ENCODE peak calls at places on chromosome 2, in seven cellular contexts. One of them, this sample, is unnamed.

GRCh38 chr2:68737717-68738116 is 3.1 kb downstream of the ARHGAP25 start:
- DNase-seq in body of pancreas: no peak
- DNase-seq in left lung: no peak
- DNase-seq in right atrium auricular region: peak
- DNase-seq in SJSA1: no peak
- DNase-seq in upper lobe of right lung: no peak
- DNase-seq in CD4-positive, CD25-positive, alpha-beta regulatory T cell: peak
- DNase-seq in this sample: no peak

GRCh38 chr2:6772366-6772710 is 93.4 kb downstream of the CMPK2 start:
- DNase-seq in upper lobe of right lung: no peak
- DNase-seq in body of pancreas: no peak
- DNase-seq in left lung: no peak
- DNase-seq in CD4-positive, CD25-positive, alpha-beta regulatory T cell: no peak
- DNase-seq in SJSA1: no peak
- DNase-seq in right atrium auricular region: no peak
- DNase-seq in this sample: no peak

GRCh38 chr2:108855194-108855593 is 68.6 kb downstream of the CCDC138 start:
- DNase-seq in left lung: no peak
- DNase-seq in right atrium auricular region: no peak
- DNase-seq in upper lobe of right lung: no peak
- DNase-seq in body of pancreas: no peak
- DNase-seq in SJSA1: no peak
- DNase-seq in CD4-positive, CD25-positive, alpha-beta regulatory T cell: peak
- DNase-seq in this sample: no peak

GRCh38 chr2:217956895-217957457 is 45.8 kb downstream of the TNS1 start:
- DNase-seq in SJSA1: no peak
- DNase-seq in CD4-positive, CD25-positive, alpha-beta regulatory T cell: no peak
- DNase-seq in left lung: no peak
- DNase-seq in right atrium auricular region: no peak
- DNase-seq in body of pancreas: no peak
- DNase-seq in upper lobe of right lung: peak
- DNase-seq in this sample: peak

GRCh38 chr2:96201338-96201737 is 7.3 kb downstream of the STARD7 start:
- DNase-seq in SJSA1: no peak
- DNase-seq in body of pancreas: peak
- DNase-seq in CD4-positive, CD25-positive, alpha-beta regulatory T cell: no peak
- DNase-seq in left lung: no peak
- DNase-seq in right atrium auricular region: no peak
- DNase-seq in upper lobe of right lung: no peak
- DNase-seq in this sample: no peak

GRCh38 chr2:55721601-55722215 is 28.1 kb upstream of the PNPT1 start:
- DNase-seq in upper lobe of right lung: no peak
- DNase-seq in right atrium auricular region: no peak
- DNase-seq in SJSA1: no peak
- DNase-seq in body of pancreas: no peak
- DNase-seq in CD4-positive, CD25-positive, alpha-beta regulatory T cell: no peak
- DNase-seq in left lung: no peak
- DNase-seq in this sample: no peak

GRCh38 chr2:27118525-27119329 is at the start of gene CGREF1:
- DNase-seq in left lung: peak
- DNase-seq in upper lobe of right lung: no peak
- DNase-seq in CD4-positive, CD25-positive, alpha-beta regulatory T cell: peak
- DNase-seq in SJSA1: no peak
- DNase-seq in right atrium auricular region: no peak
- DNase-seq in body of pancreas: no peak
- DNase-seq in this sample: no peak

GRCh38 chr2:31246184-31246852 is 12.4 kb downstream of the EHD3 start:
- DNase-seq in left lung: no peak
- DNase-seq in CD4-positive, CD25-positive, alpha-beta regulatory T cell: no peak
- DNase-seq in body of pancreas: no peak
- DNase-seq in upper lobe of right lung: no peak
- DNase-seq in SJSA1: no peak
- DNase-seq in right atrium auricular region: no peak
- DNase-seq in this sample: no peak

GRCh38 chr2:73112026-73112912 is 479 bp downstream of the RAB11FIP5 start:
- DNase-seq in left lung: peak
- DNase-seq in body of pancreas: peak
- DNase-seq in right atrium auricular region: no peak
- DNase-seq in upper lobe of right lung: peak
- DNase-seq in SJSA1: peak
- DNase-seq in CD4-positive, CD25-positive, alpha-beta regulatory T cell: peak
- DNase-seq in this sample: no peak

GRCh38 chr2:224945134-224945533 is 97.1 kb downstream of the DOCK10 start:
- DNase-seq in left lung: no peak
- DNase-seq in body of pancreas: no peak
- DNase-seq in CD4-positive, CD25-positive, alpha-beta regulatory T cell: no peak
- DNase-seq in upper lobe of right lung: no peak
- DNase-seq in right atrium auricular region: no peak
- DNase-seq in SJSA1: no peak
- DNase-seq in this sample: no peak

GRCh38 chr2:2188344-2189111 is 142.5 kb downstream of the MYT1L start:
- DNase-seq in right atrium auricular region: no peak
- DNase-seq in left lung: no peak
- DNase-seq in CD4-positive, CD25-positive, alpha-beta regulatory T cell: no peak
- DNase-seq in SJSA1: no peak
- DNase-seq in body of pancreas: no peak
- DNase-seq in upper lobe of right lung: no peak
- DNase-seq in this sample: no peak

GRCh38 chr2:203830294-203831055 is 37.1 kb upstream of the CTLA4 start:
- DNase-seq in body of pancreas: no peak
- DNase-seq in SJSA1: no peak
- DNase-seq in left lung: no peak
- DNase-seq in upper lobe of right lung: no peak
- DNase-seq in right atrium auricular region: no peak
- DNase-seq in CD4-positive, CD25-positive, alpha-beta regulatory T cell: peak
- DNase-seq in this sample: no peak

GRCh38 chr2:102455061-102455670 is 17.9 kb upstream of the SLC9A4 start:
- DNase-seq in SJSA1: no peak
- DNase-seq in upper lobe of right lung: no peak
- DNase-seq in body of pancreas: no peak
- DNase-seq in left lung: no peak
- DNase-seq in right atrium auricular region: no peak
- DNase-seq in CD4-positive, CD25-positive, alpha-beta regulatory T cell: no peak
- DNase-seq in this sample: no peak

GRCh38 chr2:72115361-72116080 is 32.1 kb downstream of the CYP26B1 start:
- DNase-seq in right atrium auricular region: peak
- DNase-seq in CD4-positive, CD25-positive, alpha-beta regulatory T cell: no peak
- DNase-seq in upper lobe of right lung: peak
- DNase-seq in SJSA1: peak
- DNase-seq in body of pancreas: no peak
- DNase-seq in left lung: peak
- DNase-seq in this sample: peak

GRCh38 chr2:10901565-10901964 is 10.2 kb upstream of the KCNF1 start:
- DNase-seq in body of pancreas: no peak
- DNase-seq in SJSA1: no peak
- DNase-seq in right atrium auricular region: no peak
- DNase-seq in left lung: no peak
- DNase-seq in upper lobe of right lung: no peak
- DNase-seq in CD4-positive, CD25-positive, alpha-beta regulatory T cell: no peak
- DNase-seq in this sample: no peak

GRCh38 chr2:105399207-105399861 is 483 bp upstream of the FHL2 start:
- DNase-seq in SJSA1: no peak
- DNase-seq in left lung: no peak
- DNase-seq in upper lobe of right lung: no peak
- DNase-seq in CD4-positive, CD25-positive, alpha-beta regulatory T cell: no peak
- DNase-seq in right atrium auricular region: peak
- DNase-seq in body of pancreas: no peak
- DNase-seq in this sample: peak

GRCh38 chr2:43078781-43079755 is 147.3 kb downstream of the ZFP36L2 start:
- DNase-seq in body of pancreas: no peak
- DNase-seq in left lung: peak
- DNase-seq in right atrium auricular region: no peak
- DNase-seq in upper lobe of right lung: no peak
- DNase-seq in SJSA1: no peak
- DNase-seq in CD4-positive, CD25-positive, alpha-beta regulatory T cell: no peak
- DNase-seq in this sample: peak
- H3K27ac ChIP-seq in body of pancreas: no peak
- H3K27ac ChIP-seq in left lung: no peak
- H3K27ac ChIP-seq in right atrium auricular region: peak
- H3K27ac ChIP-seq in upper lobe of right lung: no peak
- H3K27ac ChIP-seq in SJSA1: no peak
- H3K27ac ChIP-seq in CD4-positive, CD25-positive, alpha-beta regulatory T cell: no peak
- H3K27ac ChIP-seq in this sample: no peak

DNA sequence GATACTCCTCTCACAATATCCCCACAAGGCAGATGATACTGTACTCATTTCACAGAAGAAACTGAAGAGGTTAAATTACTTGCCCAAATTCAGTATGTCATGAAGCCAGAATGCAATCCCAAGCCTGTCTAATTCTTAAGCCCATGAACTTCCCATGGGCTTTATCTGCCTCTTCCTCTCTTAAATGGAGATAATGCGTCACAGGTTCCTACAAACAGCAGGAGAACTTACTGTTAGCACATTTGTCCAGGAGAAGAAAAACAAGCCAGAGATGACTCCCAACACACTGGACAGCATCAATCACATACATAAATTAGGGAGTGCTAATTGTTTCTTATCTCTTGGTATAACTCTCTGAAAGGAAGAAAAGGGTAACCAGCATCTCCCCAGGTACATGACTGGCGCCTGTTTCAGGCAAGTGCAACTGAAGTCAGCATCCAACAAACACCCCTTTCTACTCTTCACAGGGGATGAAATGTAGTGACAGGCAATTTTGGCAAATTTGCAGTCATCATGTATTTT is 27.3 kb downstream of the ITSN2 start:
- DNase-seq in SJSA1: no peak
- DNase-seq in right atrium auricular region: no peak
- DNase-seq in left lung: no peak
- DNase-seq in upper lobe of right lung: no peak
- DNase-seq in CD4-positive, CD25-positive, alpha-beta regulatory T cell: no peak
- DNase-seq in body of pancreas: no peak
- DNase-seq in this sample: no peak
- H3K4me3 ChIP-seq in SJSA1: no peak
- H3K4me3 ChIP-seq in right atrium auricular region: no peak
- H3K4me3 ChIP-seq in left lung: no peak
- H3K4me3 ChIP-seq in upper lobe of right lung: no peak
- H3K4me3 ChIP-seq in CD4-positive, CD25-positive, alpha-beta regulatory T cell: no peak
- H3K4me3 ChIP-seq in body of pancreas: no peak
- H3K4me3 ChIP-seq in this sample: no peak

DNA sequence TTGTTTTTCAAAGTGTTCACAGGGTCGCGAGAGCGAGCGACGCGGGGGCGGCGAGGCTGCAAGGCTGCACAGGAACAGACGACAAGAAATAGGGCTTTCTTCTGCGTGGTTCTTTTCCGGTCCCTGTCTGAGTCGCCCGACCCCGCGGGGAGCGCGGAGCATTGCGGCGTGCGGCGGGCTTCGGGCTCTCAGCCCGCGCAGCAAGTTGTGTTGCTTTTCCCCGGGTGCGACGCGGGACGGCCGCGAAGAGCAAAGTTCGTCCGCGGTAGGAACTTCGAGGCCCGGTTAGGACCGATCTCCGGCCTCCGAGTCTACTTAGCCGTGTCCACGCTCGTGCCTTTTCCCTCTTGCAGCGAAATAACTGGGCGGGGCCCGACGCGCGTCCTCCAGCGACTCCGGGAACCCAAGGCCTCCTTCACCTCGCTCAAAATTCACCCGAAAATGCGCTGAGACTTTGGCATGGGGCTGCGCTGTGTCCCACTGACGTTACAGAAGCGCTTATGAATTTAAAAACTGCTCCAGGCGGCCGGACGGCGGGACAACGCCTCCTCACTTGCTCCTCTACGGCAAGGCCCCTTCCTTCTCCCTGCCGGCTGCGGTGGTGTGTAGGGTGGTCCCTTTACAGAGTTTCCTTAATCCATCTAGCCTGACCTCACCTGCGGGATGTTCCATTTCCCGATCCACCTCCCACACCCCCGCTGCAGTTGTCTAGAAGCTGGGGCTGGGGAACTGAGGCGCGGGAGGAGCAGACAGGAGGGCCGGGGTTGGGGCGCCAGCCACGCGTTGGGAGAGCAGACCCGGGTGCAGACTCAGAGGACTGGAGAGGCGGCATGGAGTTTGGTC is 1.5 kb upstream of the BCL2L11 start:
- DNase-seq in CD4-positive, CD25-positive, alpha-beta regulatory T cell: peak
- DNase-seq in left lung: peak
- DNase-seq in upper lobe of right lung: peak
- DNase-seq in right atrium auricular region: peak
- DNase-seq in body of pancreas: peak
- DNase-seq in SJSA1: no peak
- DNase-seq in this sample: peak
- H3K27ac ChIP-seq in CD4-positive, CD25-positive, alpha-beta regulatory T cell: no peak
- H3K27ac ChIP-seq in left lung: no peak
- H3K27ac ChIP-seq in upper lobe of right lung: no peak
- H3K27ac ChIP-seq in right atrium auricular region: peak
- H3K27ac ChIP-seq in body of pancreas: no peak
- H3K27ac ChIP-seq in SJSA1: no peak
- H3K27ac ChIP-seq in this sample: no peak

DNA sequence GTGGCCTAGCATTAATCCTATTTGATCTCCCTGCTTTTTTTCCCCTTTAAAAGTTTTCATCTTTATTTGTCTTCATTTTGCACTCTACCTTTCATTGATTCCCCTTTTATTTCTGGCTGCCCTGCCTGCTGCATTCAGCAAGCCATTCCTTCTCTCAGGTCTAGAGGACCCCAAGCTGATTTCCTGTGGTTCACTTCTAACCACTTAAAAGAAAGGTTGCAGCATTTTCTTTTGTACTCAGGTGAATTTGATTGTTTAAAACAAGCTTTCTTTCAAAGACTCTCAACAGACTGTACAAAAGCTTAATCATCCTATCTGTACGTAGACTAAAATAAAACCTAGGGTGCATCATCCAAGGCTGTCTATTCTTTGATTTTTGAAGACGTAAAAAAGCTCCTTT is 160.3 kb downstream of the CSRNP3 start:
- DNase-seq in right atrium auricular region: no peak
- DNase-seq in CD4-positive, CD25-positive, alpha-beta regulatory T cell: no peak
- DNase-seq in body of pancreas: no peak
- DNase-seq in left lung: no peak
- DNase-seq in upper lobe of right lung: no peak
- DNase-seq in SJSA1: no peak
- DNase-seq in this sample: no peak
- H3K4me3 ChIP-seq in right atrium auricular region: no peak
- H3K4me3 ChIP-seq in CD4-positive, CD25-positive, alpha-beta regulatory T cell: no peak
- H3K4me3 ChIP-seq in body of pancreas: no peak
- H3K4me3 ChIP-seq in left lung: no peak
- H3K4me3 ChIP-seq in upper lobe of right lung: no peak
- H3K4me3 ChIP-seq in SJSA1: no peak
- H3K4me3 ChIP-seq in this sample: no peak

GRCh38 chr2:28989973-28990372 is 8.9 kb downstream of the TOGARAM2 start:
- DNase-seq in body of pancreas: no peak
- DNase-seq in left lung: no peak
- DNase-seq in upper lobe of right lung: no peak
- DNase-seq in CD4-positive, CD25-positive, alpha-beta regulatory T cell: no peak
- DNase-seq in SJSA1: no peak
- DNase-seq in right atrium auricular region: no peak
- DNase-seq in this sample: no peak
- H3K27ac ChIP-seq in body of pancreas: no peak
- H3K27ac ChIP-seq in left lung: no peak
- H3K27ac ChIP-seq in upper lobe of right lung: no peak
- H3K27ac ChIP-seq in CD4-positive, CD25-positive, alpha-beta regulatory T cell: no peak
- H3K27ac ChIP-seq in SJSA1: no peak
- H3K27ac ChIP-seq in right atrium auricular region: no peak
- H3K27ac ChIP-seq in this sample: no peak

This sample was measured in kidney.